ENCODE peak calls at places on chromosomes 7 and 10, in ten cellular contexts. M is mesenteric fat pad; F is mucosa of descending colon; P is NCI-H1930; L is GM04503; C is GDM1; I is SJSA1; H is left colon; Q is tibial artery; S is activated CD8-positive, alpha-beta memory T cell treated with anti-CD3 and anti-CD28 coated beads, Interleukin-2, amount 50 U/mL, for 48 hours. K is an unnamed sample.

GRCh38 chr10:125473138-125473793 is 209.7 kb downstream of the TEX36 start:
- DNase-seq in S (no peak), M (no peak), I (no peak), C (no peak), F (no peak), L (no peak), P (no peak), Q (no peak), H (no peak), K (no peak)

GRCh38 chr7:155214328-155214986 is 83.2 kb upstream of the INSIG1 start:
- DNase-seq in P (no peak), F (no peak), H (peak), I (no peak), C (no peak), S (no peak), M (no peak), L (no peak), Q (no peak), K (no peak)

GRCh38 chr7:128791968-128792319 is at the start of gene CCDC136:
- DNase-seq in S (no peak), P (no peak), Q (no peak), M (no peak), L (no peak), H (no peak), C (no peak), I (no peak), F (no peak), K (no peak)

GRCh38 chr10:5976689-5977470 is 463 bp downstream of the IL15RA start:
- DNase-seq in I (peak), S (peak), P (no peak), L (no peak), F (peak), H (peak), M (peak), Q (no peak), C (peak), K (peak)

GRCh38 chr7:130473877-130474276 is 18.0 kb upstream of the MEST start:
- DNase-seq in I (no peak), M (no peak), L (no peak), H (no peak), P (no peak), Q (no peak), S (no peak), C (no peak), F (no peak), K (no peak)

GRCh38 chr7:139752148-139752547 is 25.6 kb downstream of the HIPK2 start:
- DNase-seq in M (no peak), H (no peak), I (no peak), P (no peak), Q (no peak), F (no peak), S (no peak), L (no peak), C (no peak), K (no peak)

GRCh38 chr10:98270026-98270740 is 2.2 kb upstream of the LOXL4 start:
- DNase-seq in H (no peak), C (no peak), M (peak), P (no peak), I (no peak), S (peak), L (no peak), F (no peak), Q (no peak), K (no peak)

GRCh38 chr7:142798451-142799438 is 28.0 kb downstream of the PRSS2 start:
- DNase-seq in M (no peak), P (no peak), L (no peak), F (no peak), S (no peak), C (no peak), Q (no peak), H (no peak), I (no peak), K (peak)

GRCh38 chr10:113020838-113021237 is 70.8 kb downstream of the TCF7L2 start:
- DNase-seq in I (no peak), C (no peak), F (no peak), H (no peak), P (no peak), S (no peak), Q (peak), M (no peak), L (no peak), K (no peak)

GRCh38 chr7:149838992-149839408 is 825 bp downstream of the ZNF862 start:
- DNase-seq in C (no peak), M (peak), S (no peak), F (no peak), L (no peak), I (no peak), H (peak), P (no peak), Q (no peak), K (no peak)

GRCh38 chr10:46523119-46523880 is 33.2 kb downstream of the GPRIN2 start:
- DNase-seq in L (no peak), F (peak), S (peak), P (no peak), C (no peak), M (peak), H (peak), Q (peak), I (peak), K (no peak)

GRCh38 chr7:7639421-7639820 is 1.1 kb upstream of the UMAD1 start:
- DNase-seq in F (no peak), L (no peak), H (no peak), P (no peak), S (no peak), C (no peak), Q (no peak), I (no peak), M (no peak), K (no peak)

GRCh38 chr7:135102372-135102771 is 45.5 kb upstream of the TMEM140 start:
- DNase-seq in S (no peak), Q (no peak), C (no peak), L (no peak), P (no peak), H (no peak), M (no peak), F (no peak), I (no peak), K (no peak)

GRCh38 chr7:42491106-42491505 is 254.1 kb upstream of the GLI3 start:
- DNase-seq in M (no peak), C (no peak), P (no peak), Q (no peak), S (no peak), I (no peak), L (no peak), H (no peak), F (no peak), K (no peak)

GRCh38 chr10:70585555-70586243 is 16.8 kb downstream of the PRF1 start:
- DNase-seq in F (no peak), P (no peak), Q (no peak), S (peak), I (no peak), H (no peak), M (peak), C (no peak), L (no peak), K (no peak)

GRCh38 chr10:93384006-93384405 is 98.1 kb downstream of the MYOF start:
- DNase-seq in I (peak), F (no peak), H (no peak), M (no peak), S (no peak), C (no peak), P (no peak), L (no peak), Q (no peak), K (no peak)

GRCh38 chr7:155234950-155235789 is 62.5 kb upstream of the INSIG1 start:
- DNase-seq in S (no peak), I (no peak), F (no peak), L (no peak), P (no peak), H (no peak), Q (no peak), C (no peak), M (no peak), K (no peak)